ENCODE peak calls at places on chromosomes 7 and 10, in eight cellular contexts. B is cardiac fibroblast, H is left ventricle myocardium inferior, D is GM13976, Q is HFF-Myc, M is upper lobe of right lung, N is HL-60, T is brain microvascular endothelial cell. E is an unnamed sample.

GRCh38 chr10:49746626-49747302 is 15.4 kb downstream of the OGDHL start:
- DNase-seq in M (no peak), D (no peak), B (no peak), Q (no peak), H (no peak), T (no peak), N (no peak), E (no peak)

GRCh38 chr10:90167174-90168064 is 466.0 kb downstream of the KIF20B start:
- DNase-seq in M (no peak), B (peak), D (peak), H (no peak), T (peak), Q (no peak), N (peak), E (no peak)

GRCh38 chr10:14378387-14378960 is 47.8 kb upstream of the FRMD4A start:
- DNase-seq in M (no peak), B (no peak), T (no peak), N (no peak), Q (no peak), D (no peak), H (no peak), E (no peak)

GRCh38 chr7:117873933-117874530 is 791 bp upstream of the CTTNBP2 start:
- DNase-seq in H (no peak), T (no peak), M (no peak), Q (no peak), D (no peak), B (no peak), N (no peak), E (no peak)

GRCh38 chr7:134502463-134502862 is 24.9 kb upstream of the AKR1B10 start:
- DNase-seq in D (no peak), B (peak), N (peak), H (no peak), T (peak), M (no peak), Q (no peak), E (peak)

GRCh38 chr7:150397376-150398107 is 18.4 kb downstream of the ZNF775 start:
- DNase-seq in D (no peak), B (no peak), T (no peak), N (no peak), M (peak), H (no peak), Q (no peak), E (no peak)

GRCh38 chr7:120989571-120990220 is 1.2 kb downstream of the CPED1 start:
- DNase-seq in N (no peak), B (peak), H (peak), D (no peak), M (no peak), T (no peak), Q (no peak), E (no peak)

GRCh38 chr10:114990991-114991390 is 53.0 kb downstream of the TRUB1 start:
- DNase-seq in Q (no peak), H (no peak), B (no peak), N (no peak), T (no peak), M (no peak), D (no peak), E (no peak)

GRCh38 chr7:83655951-83656556 is 7.1 kb upstream of the SEMA3E start:
- DNase-seq in N (no peak), T (peak), D (peak), B (peak), M (no peak), H (no peak), Q (no peak), E (no peak)

GRCh38 chr7:50342616-50343114 is 38.1 kb downstream of the IKZF1 start:
- DNase-seq in N (peak), H (no peak), D (no peak), B (no peak), M (no peak), Q (no peak), T (no peak), E (no peak)

GRCh38 chr7:66679633-66679980 is 50.9 kb downstream of the KCTD7 start:
- DNase-seq in Q (no peak), N (no peak), B (no peak), M (no peak), T (no peak), D (no peak), H (no peak), E (no peak)

GRCh38 chr7:98202367-98203195 is 8.7 kb upstream of the BHLHA15 start:
- DNase-seq in D (peak), H (no peak), Q (no peak), B (no peak), T (no peak), N (peak), M (peak), E (no peak)

GRCh38 chr7:24978837-24979469 is 1.0 kb downstream of the OSBPL3 start:
- DNase-seq in N (no peak), B (no peak), T (no peak), M (peak), H (no peak), Q (no peak), D (no peak), E (no peak)

GRCh38 chr10:5775705-5776104 is 37.5 kb downstream of the GDI2 start:
- DNase-seq in H (peak), M (peak), D (peak), N (peak), T (no peak), Q (no peak), B (no peak), E (peak)

GRCh38 chr10:77041636-77042258 is 595.9 kb downstream of the KCNMA1 start:
- DNase-seq in B (peak), N (no peak), Q (no peak), M (no peak), D (no peak), H (no peak), T (peak), E (peak)

GRCh38 chr7:157560710-157561522 is 224.1 kb downstream of the DNAJB6 start:
- DNase-seq in M (no peak), H (no peak), N (no peak), B (no peak), D (no peak), Q (no peak), T (no peak), E (no peak)

GRCh38 chr10:69043931-69044531 is 43.9 kb upstream of the SRGN start:
- DNase-seq in Q (no peak), D (no peak), B (no peak), H (no peak), M (no peak), N (no peak), T (no peak), E (peak)

GRCh38 chr7:1257221-1257620 is 24.5 kb downstream of the UNCX start:
- DNase-seq in B (no peak), T (no peak), D (no peak), Q (no peak), M (no peak), N (no peak), H (no peak), E (no peak)

GRCh38 chr10:17179002-17179401 is 22.5 kb downstream of the TRDMT1 start:
- DNase-seq in Q (no peak), M (no peak), N (no peak), B (no peak), D (no peak), H (no peak), T (peak), E (no peak)

GRCh38 chr10:28935061-28935460 is 257.7 kb downstream of the BAMBI start:
- DNase-seq in M (no peak), T (no peak), N (no peak), D (no peak), B (no peak), Q (no peak), H (no peak), E (no peak)

GRCh38 chr10:123135415-123136141 is at the start of gene HMX3:
- DNase-seq in D (peak), B (peak), Q (no peak), M (no peak), H (no peak), N (no peak), T (no peak), E (no peak)

GRCh38 chr10:5679606-5680005 is 5.0 kb upstream of the TASOR2 start:
- DNase-seq in M (no peak), D (no peak), T (no peak), B (no peak), Q (no peak), H (no peak), N (no peak), E (no peak)

GRCh38 chr7:138898255-138898654 is 82.9 kb downstream of the KIAA1549 start:
- DNase-seq in N (no peak), M (no peak), D (peak), Q (no peak), B (no peak), T (no peak), H (no peak), E (no peak)

GRCh38 chr7:128100225-128100948 is 69.2 kb upstream of the LRRC4 start:
- DNase-seq in M (no peak), T (no peak), H (no peak), Q (no peak), D (no peak), B (no peak), N (no peak), E (no peak)

GRCh38 chr10:114294549-114294948 is 55.5 kb downstream of the VWA2 start:
- DNase-seq in B (no peak), D (no peak), H (no peak), T (no peak), M (no peak), N (no peak), Q (no peak), E (no peak)

GRCh38 chr7:47291461-47292051 is 290.4 kb downstream of the TNS3 start:
- DNase-seq in T (peak), N (peak), Q (peak), M (no peak), B (peak), H (no peak), D (peak), E (peak)

GRCh38 chr10:85124592-85124991 is 796.2 kb downstream of the CCSER2 start:
- DNase-seq in Q (no peak), T (no peak), B (peak), N (no peak), D (no peak), M (no peak), H (no peak), E (no peak)

GRCh38 chr7:140587243-140587642 is 53.4 kb downstream of the DENND2A start:
- DNase-seq in N (no peak), M (no peak), H (no peak), B (no peak), Q (no peak), T (no peak), D (no peak), E (no peak)

GRCh38 chr7:86647340-86648094 is 3.8 kb downstream of the GRM3 start:
- DNase-seq in T (no peak), H (no peak), N (no peak), B (no peak), Q (no peak), M (no peak), D (no peak), E (no peak)

GRCh38 chr7:90629306-90629918 is 33.3 kb downstream of the CDK14 start:
- DNase-seq in H (no peak), T (peak), D (peak), M (no peak), N (peak), B (peak), Q (peak), E (no peak)

GRCh38 chr7:30062587-30062986 is 34.4 kb downstream of the PLEKHA8 start:
- DNase-seq in M (no peak), D (peak), Q (no peak), H (no peak), B (peak), N (no peak), T (no peak), E (no peak)
- TF ChIP-seq CTCF in M (peak), D (peak), Q (peak), H (peak), B (peak), N (peak), T (peak), E (peak)

DNA sequence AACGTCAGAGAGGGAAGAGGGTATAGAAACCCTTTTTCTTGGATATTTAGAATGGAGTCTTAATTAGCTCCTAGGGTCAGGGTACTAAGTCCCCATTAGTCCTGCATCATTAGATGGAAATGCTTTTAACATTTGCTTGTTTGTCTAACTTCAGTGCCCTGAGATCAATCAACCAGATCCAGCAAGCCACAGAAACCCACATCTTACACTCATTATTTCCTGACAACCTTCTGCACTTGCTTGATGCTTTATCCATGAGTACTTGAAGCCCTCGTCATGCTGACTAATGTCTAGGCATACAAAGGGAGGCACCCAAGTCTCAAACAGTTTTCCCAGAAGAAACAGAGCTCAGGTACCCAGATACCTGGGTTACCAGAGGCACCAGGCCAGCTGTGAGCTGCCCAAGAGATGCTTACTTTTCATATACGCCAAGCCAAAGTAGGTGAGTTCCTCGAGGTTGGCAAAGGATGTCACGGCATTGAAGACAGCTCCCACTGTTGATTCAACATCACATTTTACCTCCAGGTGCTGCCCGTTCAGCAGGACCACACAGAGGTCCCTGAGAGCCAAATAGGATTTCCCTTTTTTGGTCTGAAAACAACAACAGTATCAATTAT is 42.7 kb downstream of the FRMPD2 start:
- DNase-seq in H (no peak), Q (no peak), D (no peak), M (no peak), N (no peak), B (no peak), T (no peak), E (no peak)
- TF ChIP-seq CTCF in H (no peak), Q (no peak), D (no peak), M (no peak), N (no peak), B (no peak), T (no peak), E (no peak)

DNA sequence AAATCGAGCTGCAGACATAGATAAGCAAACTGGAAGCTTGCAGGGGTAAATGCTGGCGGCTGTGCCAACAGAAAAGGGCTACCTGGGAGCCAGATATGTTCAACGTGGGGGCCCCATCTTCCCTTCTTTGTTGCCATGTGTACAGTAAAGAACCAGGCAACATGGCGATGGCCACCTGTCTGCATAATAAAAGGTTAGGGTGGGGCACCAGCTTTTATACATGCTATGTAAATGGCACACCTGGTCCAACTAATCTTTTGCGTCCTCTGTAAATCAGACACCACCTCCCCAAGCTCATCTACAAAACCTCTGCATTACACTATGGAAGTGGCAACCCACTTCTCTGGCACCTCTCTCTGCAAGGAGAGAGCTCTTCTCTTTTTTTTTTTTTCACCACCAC is 13.9 kb downstream of the BUD31 start:
- DNase-seq in B (no peak), Q (no peak), M (no peak), H (no peak), D (no peak), T (no peak), N (no peak), E (no peak)
- TF ChIP-seq CTCF in B (no peak), Q (no peak), M (no peak), H (no peak), D (no peak), T (no peak), N (no peak), E (no peak)

GRCh38 chr7:110875346-110875745 is 215.6 kb upstream of the LRRN3 start:
- DNase-seq in N (no peak), H (no peak), B (no peak), T (no peak), D (no peak), Q (no peak), M (no peak), E (no peak)

GRCh38 chr7:110880971-110881370 is 210.0 kb upstream of the LRRN3 start:
- DNase-seq in N (no peak), H (no peak), B (no peak), T (no peak), M (no peak), D (no peak), Q (no peak), E (no peak)

GRCh38 chr7:110871856-110872255 is 219.1 kb upstream of the LRRN3 start:
- DNase-seq in B (no peak), Q (no peak), D (no peak), T (no peak), N (no peak), H (no peak), M (no peak), E (no peak)

GRCh38 chr7:110881731-110882130 is 209.2 kb upstream of the LRRN3 start:
- DNase-seq in B (no peak), D (no peak), H (no peak), Q (no peak), T (no peak), N (no peak), M (no peak), E (no peak)

GRCh38 chr7:110877086-110877485 is 213.8 kb upstream of the LRRN3 start:
- DNase-seq in B (peak), D (no peak), N (no peak), T (no peak), H (no peak), M (no peak), Q (no peak), E (no peak)
- TF ChIP-seq CTCF in B (no peak), D (no peak), N (no peak), T (no peak), H (no peak), M (no peak), Q (no peak), E (no peak)

GRCh38 chr10:132591166-132591971 is 53.8 kb downstream of the INPP5A start:
- DNase-seq in Q (no peak), M (no peak), T (peak), D (no peak), H (peak), B (peak), N (no peak), E (no peak)
- TF ChIP-seq CTCF in Q (no peak), M (no peak), T (no peak), D (no peak), H (no peak), B (no peak), N (no peak), E (no peak)

DNA sequence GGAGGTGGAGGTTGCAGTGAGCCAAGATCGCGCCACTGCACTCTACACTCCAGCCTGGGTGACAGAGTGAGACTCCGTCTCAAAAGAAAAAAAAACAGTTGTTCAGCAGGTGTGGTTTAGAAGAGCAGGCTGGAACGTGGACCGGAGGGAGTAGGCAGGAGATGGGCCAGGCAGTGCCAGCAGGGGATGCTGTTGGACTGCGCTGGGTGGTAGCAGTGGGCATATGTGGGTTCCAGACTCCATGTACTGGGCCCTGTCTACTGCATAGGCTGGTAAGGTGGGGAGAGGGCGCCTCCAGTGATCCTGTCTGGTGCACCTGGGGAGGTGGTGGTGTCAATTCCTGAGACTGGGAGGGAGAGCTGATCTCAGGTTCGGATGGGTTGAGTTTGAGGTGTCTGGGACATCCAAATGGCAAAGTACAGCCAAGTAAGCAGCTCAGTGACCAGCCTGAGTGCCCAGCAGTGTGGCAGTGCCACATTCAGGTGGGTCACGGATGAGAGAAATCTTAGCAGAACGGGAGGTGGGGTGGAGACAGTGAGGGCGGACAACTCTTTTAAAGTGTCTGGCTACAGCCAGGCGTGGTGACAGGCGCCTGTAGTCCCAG is 25.9 kb downstream of the SFXN4 start:
- DNase-seq in D (peak), B (peak), M (no peak), Q (no peak), N (no peak), H (peak), T (no peak), E (peak)
- TF ChIP-seq CTCF in D (peak), B (peak), M (peak), Q (peak), N (peak), H (peak), T (peak), E (peak)

DNA sequence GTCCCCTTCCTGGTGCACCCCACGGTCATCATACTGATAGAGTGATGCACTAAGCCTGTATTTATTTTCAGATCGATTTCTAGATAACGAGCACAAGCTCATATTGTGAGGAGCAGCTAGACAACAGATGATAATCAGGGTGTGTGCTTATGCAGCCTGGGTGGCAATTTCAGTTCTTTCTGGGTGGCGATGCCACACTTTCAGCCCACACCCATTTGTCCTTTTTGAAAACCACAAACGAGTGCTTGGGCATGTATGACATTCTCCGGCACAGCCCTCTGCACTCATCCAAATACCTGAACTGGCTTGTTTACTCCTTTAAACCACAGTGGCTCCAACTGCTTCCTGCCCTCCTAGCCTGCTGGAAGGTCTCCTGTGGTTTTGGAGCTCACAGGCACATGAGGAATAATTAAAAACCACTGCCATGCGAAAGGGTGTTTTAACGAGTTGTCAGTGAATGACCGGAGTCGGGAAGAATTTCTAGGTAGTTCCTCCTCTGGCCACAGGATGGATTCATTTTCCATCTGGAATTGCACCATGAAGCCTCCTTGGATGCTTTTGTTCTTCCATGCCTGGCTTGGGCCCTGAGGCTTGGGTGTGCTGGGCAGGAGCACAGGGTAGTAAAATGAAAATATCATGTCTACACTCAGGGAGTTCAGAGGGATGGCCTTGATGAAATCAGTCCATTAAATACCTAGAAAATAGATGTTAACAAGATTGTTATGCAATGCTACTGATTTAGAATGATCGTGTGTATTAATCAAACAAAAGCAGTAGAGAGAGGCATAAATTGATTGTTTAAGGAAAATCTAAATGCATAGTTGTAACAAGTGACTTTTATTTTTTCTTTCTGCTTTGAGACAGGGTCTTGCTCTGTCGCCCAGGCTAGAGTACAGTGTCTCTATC is 52.4 kb upstream of the ITGB1 start:
- DNase-seq in B (peak), N (no peak), D (no peak), H (no peak), T (peak), M (no peak), Q (peak), E (no peak)
- TF ChIP-seq CTCF in B (peak), N (no peak), D (no peak), H (peak), T (peak), M (peak), Q (peak), E (no peak)

GRCh38 chr10:52801951-52802350 is 29.4 kb upstream of the MBL2 start:
- DNase-seq in T (no peak), H (no peak), Q (peak), D (no peak), B (peak), M (no peak), N (no peak), E (no peak)
- TF ChIP-seq CTCF in T (no peak), H (no peak), Q (no peak), D (no peak), B (no peak), M (no peak), N (no peak), E (no peak)

E was measured in CD14-positive monocyte.